ENCODE peak calls at places on chromosomes 1 and 21, in five cellular contexts. Z is T follicular helper cell, T is neural progenitor cell, E is cardiac muscle cell, P is PC-3. U is an unnamed sample.

GRCh38 chr1:37989381-37989930 is 366 bp downstream of the SF3A3 start:
- DNase-seq in Z (no peak), P (peak), T (peak), E (peak), U (peak)

GRCh38 chr21:28904961-28905435 is 87.7 kb downstream of the LTN1 start:
- DNase-seq in E (no peak), Z (no peak), T (no peak), P (no peak), U (no peak)

GRCh38 chr1:66316464-66317155 is 217.3 kb upstream of the SGIP1 start:
- DNase-seq in T (no peak), E (no peak), P (no peak), Z (no peak), U (peak)

GRCh38 chr1:159839135-159839849 is 12.6 kb downstream of the SLAMF8 start:
- DNase-seq in T (no peak), P (no peak), E (no peak), Z (no peak), U (no peak)

GRCh38 chr1:44151808-44152207 is 10.4 kb upstream of the KLF18 start:
- DNase-seq in P (no peak), E (no peak), T (no peak), Z (no peak), U (no peak)

GRCh38 chr1:21491483-21492170 is 17.6 kb upstream of the ALPL start:
- DNase-seq in Z (no peak), P (no peak), E (peak), T (no peak), U (no peak)

GRCh38 chr1:168637350-168637991 is 61.1 kb downstream of the XCL1 start:
- DNase-seq in T (peak), E (peak), P (peak), Z (no peak), U (peak)

GRCh38 chr1:162074548-162074947 is 5.1 kb downstream of the NOS1AP start:
- DNase-seq in Z (no peak), E (no peak), P (peak), T (no peak), U (no peak)

GRCh38 chr1:230068952-230069684 is 2.1 kb downstream of the GALNT2 start:
- DNase-seq in P (peak), E (peak), T (peak), Z (no peak), U (peak)

GRCh38 chr1:58699011-58699762 is 675 bp downstream of the MYSM1 start:
- DNase-seq in E (no peak), T (no peak), P (peak), Z (no peak), U (no peak)

GRCh38 chr1:74733616-74734484 is 898 bp downstream of the TYW3 start:
- DNase-seq in E (peak), Z (peak), P (peak), T (peak), U (peak)

GRCh38 chr1:115668579-115668978 is 26.8 kb downstream of the VANGL1 start:
- DNase-seq in P (peak), Z (no peak), T (no peak), E (no peak), U (no peak)

U was measured in OCI-LY7.